ENCODE peak calls at places on chromosome 4, in eight cellular contexts. U is GM12865; G is stimulated activated naive B cell treated with anti-CD40 and anti-IgM and Interleukin-4, amounts not matched to agents 10 μg/mL and 1 μg/mL and 100 μg/mL, for 72 hours; Y is tibial artery; A is ELR; R is HFF-Myc; O is nucleus accumbens; X is A549. E is an unnamed sample.

GRCh38 chr4:6891436-6892170 is 18.0 kb upstream of the TBC1D14 start:
- DNase-seq in U (no peak), G (no peak), Y (no peak), A (no peak), R (no peak), O (no peak), X (peak; percentile 24), E (no peak)

GRCh38 chr4:175787948-175788347 is 24.1 kb downstream of the GPM6A start:
- DNase-seq in U (no peak), G (no peak), Y (no peak), A (no peak), R (no peak), O (no peak), X (no peak), E (no peak)

GRCh38 chr4:40837094-40837870 is 87.5 kb downstream of the NSUN7 start:
- DNase-seq in U (no peak), G (no peak), Y (no peak), A (no peak), R (no peak), O (peak; percentile 23), X (no peak), E (peak; percentile 81)

GRCh38 chr4:89056953-89057398 is at the start of gene FAM13A:
- DNase-seq in U (peak; percentile 3), G (no peak), Y (peak; percentile 90), A (peak; percentile 90), R (peak; percentile 91), O (peak; percentile 17), X (peak; percentile 94), E (peak; percentile 95)

GRCh38 chr4:113474017-113474416 is 287.5 kb downstream of the CAMK2D start:
- DNase-seq in U (no peak), G (no peak), Y (no peak), A (peak; percentile 66), R (no peak), O (no peak), X (no peak), E (no peak)

GRCh38 chr4:184328022-184328736 is 110.5 kb upstream of the ENPP6 start:
- DNase-seq in U (peak; percentile 96), G (peak; percentile 87), Y (no peak), A (peak; percentile 17), R (no peak), O (no peak), X (no peak), E (no peak)

GRCh38 chr4:185358514-185359433 is 37.0 kb downstream of the LRP2BP start:
- DNase-seq in U (no peak), G (no peak), Y (no peak), A (peak; percentile 72), R (no peak), O (no peak), X (peak; percentile 71), E (no peak)

GRCh38 chr4:5635826-5636196 is 72.5 kb downstream of the EVC2 start:
- DNase-seq in U (no peak), G (no peak), Y (no peak), A (peak; percentile 97), R (no peak), O (no peak), X (peak; percentile 3), E (no peak)

GRCh38 chr4:165060938-165061337 is 7.3 kb downstream of the TRIM75 start:
- DNase-seq in U (no peak), G (no peak), Y (no peak), A (no peak), R (no peak), O (no peak), X (no peak), E (no peak)

GRCh38 chr4:30802622-30803323 is 82.6 kb downstream of the PCDH7 start:
- DNase-seq in U (no peak), G (no peak), Y (no peak), A (peak; percentile 30), R (no peak), O (no peak), X (no peak), E (no peak)

GRCh38 chr4:94127707-94128328 is 79.8 kb upstream of the SMARCAD1 start:
- DNase-seq in U (peak; percentile 43), G (no peak), Y (no peak), A (peak; percentile 43), R (peak; percentile 14), O (no peak), X (peak; percentile 49), E (no peak)

GRCh38 chr4:127357765-127358164 is 275.0 kb upstream of the INTU start:
- DNase-seq in U (no peak), G (no peak), Y (no peak), A (no peak), R (no peak), O (no peak), X (no peak), E (no peak)

GRCh38 chr4:109067509-109068205 is 234.8 kb downstream of the COL25A1 start:
- DNase-seq in U (no peak), G (no peak), Y (peak; percentile 25), A (no peak), R (no peak), O (no peak), X (no peak), E (no peak)

GRCh38 chr4:85496933-85497332 is 22.0 kb downstream of the ARHGAP24 start:
- DNase-seq in U (no peak), G (no peak), Y (no peak), A (peak; percentile 91), R (peak; percentile 85), O (no peak), X (peak; percentile 54), E (no peak)

GRCh38 chr4:176034498-176034897 is 31.1 kb upstream of the WDR17 start:
- DNase-seq in U (peak; percentile 41), G (no peak), Y (no peak), A (peak; percentile 52), R (peak; percentile 7), O (peak; percentile 3), X (peak; percentile 27), E (no peak)

GRCh38 chr4:187090401-187090800 is 366.7 kb upstream of the FAT1 start:
- DNase-seq in U (no peak), G (no peak), Y (no peak), A (peak; percentile 73), R (peak; percentile 6), O (no peak), X (no peak), E (no peak)

GRCh38 chr4:1738410-1738809 is 17.1 kb downstream of the TACC3 start:
- DNase-seq in U (no peak), G (no peak), Y (no peak), A (no peak), R (no peak), O (no peak), X (no peak), E (no peak)

GRCh38 chr4:7254736-7255487 is 62.6 kb downstream of the SORCS2 start:
- DNase-seq in U (peak; percentile 83), G (peak; percentile 34), Y (no peak), A (no peak), R (no peak), O (no peak), X (no peak), E (no peak)

GRCh38 chr4:139301821-139302611 is at the start of gene NDUFC1:
- DNase-seq in U (peak; percentile 73), G (peak; percentile 64), Y (peak; percentile 48), A (peak; percentile 64), R (no peak), O (peak; percentile 30), X (peak; percentile 59), E (peak; percentile 77)

GRCh38 chr4:115234405-115235093 is 121.1 kb upstream of the NDST4 start:
- DNase-seq in U (peak; percentile 58), G (no peak), Y (no peak), A (peak; percentile 6), R (no peak), O (no peak), X (peak; percentile 18), E (no peak)

GRCh38 chr4:64105903-64106302 is 303.3 kb downstream of the TECRL start:
- DNase-seq in U (no peak), G (no peak), Y (no peak), A (no peak), R (no peak), O (no peak), X (no peak), E (no peak)

GRCh38 chr4:101198741-101199339 is 148.5 kb downstream of the PPP3CA start:
- DNase-seq in U (no peak), G (no peak), Y (no peak), A (no peak), R (no peak), O (no peak), X (no peak), E (no peak)

GRCh38 chr4:112515278-112516075 is 503 bp downstream of the NEUROG2 start:
- DNase-seq in U (peak; percentile 69), G (no peak), Y (no peak), A (peak; percentile 30), R (no peak), O (no peak), X (peak; percentile 27), E (no peak)

GRCh38 chr4:113587640-113588275 is 173.8 kb downstream of the CAMK2D start:
- DNase-seq in U (no peak), G (no peak), Y (no peak), A (no peak), R (no peak), O (no peak), X (no peak), E (no peak)

GRCh38 chr4:19945979-19946380 is 305.7 kb upstream of the SLIT2 start:
- DNase-seq in U (no peak), G (no peak), Y (no peak), A (peak; percentile 98), R (peak; percentile 100), O (no peak), X (no peak), E (no peak)

GRCh38 chr4:99809326-99809725 is 7.3 kb upstream of the DAPP1 start:
- DNase-seq in U (no peak), G (no peak), Y (no peak), A (no peak), R (no peak), O (no peak), X (no peak), E (no peak)

GRCh38 chr4:163542275-163542674 is 47.8 kb downstream of the TMA16 start:
- DNase-seq in U (no peak), G (no peak), Y (no peak), A (peak; percentile 85), R (no peak), O (no peak), X (no peak), E (no peak)

GRCh38 chr4:89531932-89532640 is 224.5 kb upstream of the GPRIN3 start:
- DNase-seq in U (no peak), G (no peak), Y (no peak), A (no peak), R (no peak), O (no peak), X (no peak), E (no peak)

GRCh38 chr4:67401902-67402301 is 143.4 kb downstream of the CENPC start:
- DNase-seq in U (no peak), G (no peak), Y (no peak), A (no peak), R (no peak), O (no peak), X (no peak), E (no peak)